ENCODE peak calls at places on chromosome 1, in four cellular contexts. Y, G, E and J are unnamed samples.

GRCh38 chr1:228998179-228998578 is 262.9 kb downstream of the RHOU start:
- DNase-seq in G (no peak), Y (no peak), E (peak), J (no peak)

GRCh38 chr1:186967659-186968394 is 139.1 kb downstream of the PLA2G4A start:
- DNase-seq in E (no peak), G (peak), Y (peak), J (no peak)

GRCh38 chr1:210344706-210345105 is 16.0 kb downstream of the HHAT start:
- DNase-seq in Y (peak), E (no peak), G (no peak), J (no peak)

GRCh38 chr1:197902454-197903195 is at the start of gene C1orf53:
- DNase-seq in G (peak), E (peak), Y (peak), J (peak)

GRCh38 chr1:113669988-113670387 is 89.3 kb downstream of the PHTF1 start:
- DNase-seq in E (no peak), G (no peak), Y (no peak), J (no peak)

GRCh38 chr1:181391297-181391905 is 91.9 kb upstream of the CACNA1E start:
- DNase-seq in Y (no peak), G (no peak), E (no peak), J (no peak)

GRCh38 chr1:206631085-206631509 is 4.2 kb upstream of the DYRK3 start:
- DNase-seq in E (peak), G (peak), Y (peak), J (peak)

GRCh38 chr1:206739411-206740076 is 31.0 kb upstream of the IL19 start:
- DNase-seq in Y (peak), G (peak), E (no peak), J (no peak)

GRCh38 chr1:179591592-179592580 is at the start of gene TDRD5:
- DNase-seq in Y (no peak), E (peak), G (no peak), J (peak)

GRCh38 chr1:11391327-11391726 is 87.6 kb upstream of the DISP3 start:
- DNase-seq in G (no peak), Y (no peak), E (no peak), J (no peak)

GRCh38 chr1:39639333-39640130 is at the start of gene HEYL:
- DNase-seq in G (peak), E (peak), Y (peak), J (peak)

GRCh38 chr1:158035976-158036583 is 42.6 kb downstream of the KIRREL1 start:
- DNase-seq in Y (peak), G (peak), E (peak), J (peak)

GRCh38 chr1:153386500-153386901 is 4.4 kb downstream of the S100A8 start:
- DNase-seq in G (no peak), E (peak), Y (no peak), J (no peak)

GRCh38 chr1:236759252-236759859 is 35.7 kb upstream of the MTR start:
- DNase-seq in E (peak), G (peak), Y (peak), J (peak)

GRCh38 chr1:179164494-179164893 is 65.0 kb downstream of the ABL2 start:
- DNase-seq in E (no peak), Y (peak), G (peak), J (peak)

GRCh38 chr1:118627435-118627834 is 360.7 kb downstream of the TBX15 start:
- DNase-seq in E (no peak), Y (peak), G (no peak), J (no peak)

GRCh38 chr1:83694449-83694848 is 304.5 kb downstream of the TTLL7 start:
- DNase-seq in E (no peak), Y (no peak), G (no peak), J (no peak)